ENCODE peak calls at places on chromosomes 4 and X, in ten cellular contexts. X, R, D, L, Z, T, V, E, I and N are unnamed samples.

GRCh38 chr4:27568236-27568951 is 707.8 kb downstream of the STIM2 start:
- DNase-seq in X (no peak), R (no peak), D (no peak), L (no peak), Z (no peak), T (no peak), V (no peak), E (no peak), I (no peak), N (no peak)

GRCh38 chr4:94574616-94575015 is 122.9 kb downstream of the PDLIM5 start:
- DNase-seq in X (no peak), R (no peak), D (no peak), L (no peak), Z (no peak), T (no peak), V (no peak), E (no peak), I (peak), N (no peak)

GRCh38 chr4:14834382-14834781 is 167.9 kb upstream of the CPEB2 start:
- DNase-seq in X (no peak), R (no peak), D (no peak), L (no peak), Z (no peak), T (no peak), V (no peak), E (no peak), I (no peak), N (no peak)

GRCh38 chrX:21666679-21667078 is 8.5 kb upstream of the KLHL34 start:
- DNase-seq in X (no peak), R (peak), D (no peak), L (no peak), Z (no peak), T (no peak), V (no peak), E (no peak), I (peak), N (no peak)

GRCh38 chr4:7595883-7596535 is 161.3 kb upstream of the PSAPL1 start:
- DNase-seq in X (peak), R (no peak), D (no peak), L (no peak), Z (no peak), T (no peak), V (no peak), E (no peak), I (no peak), N (peak)

GRCh38 chr4:90889171-90889570 is 762.0 kb downstream of the CCSER1 start:
- DNase-seq in X (no peak), R (no peak), D (no peak), L (no peak), Z (no peak), T (no peak), V (no peak), E (no peak), I (no peak), N (no peak)

GRCh38 chrX:149950681-149951080 is 12.4 kb upstream of the EOLA2 start:
- DNase-seq in X (no peak), R (peak), D (peak), L (peak), Z (no peak), T (peak), V (no peak), E (peak), I (peak), N (peak)

GRCh38 chr4:176833416-176833815 is 40.7 kb upstream of the VEGFC start:
- DNase-seq in X (no peak), R (peak), D (no peak), L (no peak), Z (no peak), T (no peak), V (no peak), E (no peak), I (no peak), N (no peak)

GRCh38 chr4:61666248-61666647 is 466.1 kb downstream of the ADGRL3 start:
- DNase-seq in X (no peak), R (no peak), D (peak), L (no peak), Z (no peak), T (no peak), V (no peak), E (no peak), I (no peak), N (no peak)

GRCh38 chr4:1516261-1516660 is 110.0 kb upstream of the NKX1-1 start:
- DNase-seq in X (no peak), R (no peak), D (no peak), L (no peak), Z (no peak), T (no peak), V (peak), E (no peak), I (no peak), N (no peak)

GRCh38 chrX:18348047-18348446 is 6.4 kb downstream of the SCML2 start:
- DNase-seq in X (no peak), R (peak), D (no peak), L (no peak), Z (no peak), T (no peak), V (no peak), E (no peak), I (no peak), N (no peak)

GRCh38 chr4:14465057-14465456 is 537.2 kb upstream of the CPEB2 start:
- DNase-seq in X (no peak), R (no peak), D (no peak), L (no peak), Z (no peak), T (no peak), V (no peak), E (no peak), I (no peak), N (no peak)

GRCh38 chrX:104420907-104421306 is 145.1 kb upstream of the IL1RAPL2 start:
- DNase-seq in X (no peak), R (no peak), D (no peak), L (no peak), Z (no peak), T (no peak), V (no peak), E (no peak), I (no peak), N (no peak)

GRCh38 chr4:110849461-110849860 is 226.6 kb upstream of the PITX2 start:
- DNase-seq in X (no peak), R (no peak), D (no peak), L (no peak), Z (no peak), T (no peak), V (no peak), E (no peak), I (no peak), N (no peak)

GRCh38 chr4:948936-949300 is 16.7 kb downstream of the TMEM175 start:
- DNase-seq in X (no peak), R (no peak), D (no peak), L (no peak), Z (no peak), T (no peak), V (peak), E (no peak), I (no peak), N (no peak)

GRCh38 chr4:149441338-149441737 is 374.3 kb downstream of the IQCM start:
- DNase-seq in X (no peak), R (peak), D (peak), L (no peak), Z (no peak), T (no peak), V (no peak), E (no peak), I (peak), N (no peak)

GRCh38 chrX:105610401-105610800 is 211.9 kb upstream of the NRK start:
- DNase-seq in X (no peak), R (peak), D (peak), L (no peak), Z (no peak), T (no peak), V (no peak), E (no peak), I (no peak), N (no peak)

GRCh38 chr4:73600917-73601316 is 19.3 kb downstream of the RASSF6 start:
- DNase-seq in X (no peak), R (peak), D (peak), L (no peak), Z (no peak), T (no peak), V (no peak), E (no peak), I (peak), N (no peak)

GRCh38 chrX:3609800-3610199 is 103.6 kb downstream of the PRKX start:
- DNase-seq in X (no peak), R (peak), D (peak), L (no peak), Z (no peak), T (peak), V (no peak), E (no peak), I (peak), N (no peak)

GRCh38 chrX:136725446-136726104 is 55.2 kb downstream of the ARHGEF6 start:
- DNase-seq in X (no peak), R (peak), D (peak), L (no peak), Z (no peak), T (no peak), V (no peak), E (peak), I (peak), N (no peak)

GRCh38 chr4:11589676-11590075 is 161.0 kb upstream of the HS3ST1 start:
- DNase-seq in X (no peak), R (no peak), D (peak), L (no peak), Z (no peak), T (no peak), V (no peak), E (no peak), I (peak), N (no peak)

GRCh38 chr4:120018786-120019185 is 47.9 kb downstream of the MAD2L1 start:
- DNase-seq in X (no peak), R (no peak), D (no peak), L (no peak), Z (no peak), T (no peak), V (no peak), E (no peak), I (peak), N (no peak)

GRCh38 chr4:37476691-37477090 is 209.5 kb downstream of the RELL1 start:
- DNase-seq in X (peak), R (no peak), D (no peak), L (no peak), Z (no peak), T (no peak), V (no peak), E (no peak), I (no peak), N (no peak)

GRCh38 chr4:143405197-143405730 is 68.6 kb downstream of the GAB1 start:
- DNase-seq in X (no peak), R (no peak), D (no peak), L (no peak), Z (no peak), T (no peak), V (no peak), E (no peak), I (no peak), N (no peak)

GRCh38 chr4:105241456-105241855 is 94.8 kb downstream of the TET2 start:
- DNase-seq in X (peak), R (no peak), D (no peak), L (no peak), Z (no peak), T (no peak), V (no peak), E (peak), I (no peak), N (peak)

GRCh38 chr4:38008493-38009120 is 48.4 kb downstream of the PTTG2 start:
- DNase-seq in X (no peak), R (no peak), D (no peak), L (no peak), Z (no peak), T (no peak), V (no peak), E (no peak), I (no peak), N (no peak)

GRCh38 chr4:101019941-101020401 is 327.4 kb downstream of the PPP3CA start:
- DNase-seq in X (no peak), R (no peak), D (peak), L (peak), Z (no peak), T (peak), V (peak), E (no peak), I (peak), N (no peak)

GRCh38 chrX:55777596-55777995 is 60.0 kb downstream of the RRAGB start:
- DNase-seq in X (no peak), R (no peak), D (no peak), L (no peak), Z (no peak), T (no peak), V (no peak), E (no peak), I (no peak), N (no peak)

GRCh38 chrX:47143894-47144625 is 442 bp downstream of the NDUFB11 start:
- DNase-seq in X (peak), R (peak), D (peak), L (no peak), Z (no peak), T (no peak), V (no peak), E (peak), I (peak), N (peak)

GRCh38 chr4:107349266-107349665 is 313.2 kb upstream of the DKK2 start:
- DNase-seq in X (no peak), R (no peak), D (peak), L (no peak), Z (no peak), T (no peak), V (no peak), E (no peak), I (no peak), N (no peak)

GRCh38 chr4:53481586-53481985 is 104.1 kb downstream of the FIP1L1 start:
- DNase-seq in X (no peak), R (no peak), D (no peak), L (no peak), Z (no peak), T (no peak), V (no peak), E (no peak), I (no peak), N (no peak)

GRCh38 chr4:125085-125820 is 952 bp downstream of the ZNF718 start:
- DNase-seq in X (peak), R (peak), D (peak), L (no peak), Z (no peak), T (peak), V (peak), E (peak), I (peak), N (peak)

GRCh38 chr4:5998333-5998936 is 19.8 kb downstream of the C4orf50 start:
- DNase-seq in X (peak), R (peak), D (peak), L (peak), Z (no peak), T (peak), V (no peak), E (peak), I (peak), N (peak)

GRCh38 chr4:147879676-147880075 is 147.8 kb downstream of the ARHGAP10 start:
- DNase-seq in X (no peak), R (no peak), D (no peak), L (no peak), Z (no peak), T (no peak), V (no peak), E (no peak), I (no peak), N (no peak)

GRCh38 chrX:130575831-130576404 is 174.1 kb downstream of the RBMX2 start:
- DNase-seq in X (no peak), R (peak), D (peak), L (peak), Z (no peak), T (peak), V (no peak), E (peak), I (peak), N (no peak)

DNA sequence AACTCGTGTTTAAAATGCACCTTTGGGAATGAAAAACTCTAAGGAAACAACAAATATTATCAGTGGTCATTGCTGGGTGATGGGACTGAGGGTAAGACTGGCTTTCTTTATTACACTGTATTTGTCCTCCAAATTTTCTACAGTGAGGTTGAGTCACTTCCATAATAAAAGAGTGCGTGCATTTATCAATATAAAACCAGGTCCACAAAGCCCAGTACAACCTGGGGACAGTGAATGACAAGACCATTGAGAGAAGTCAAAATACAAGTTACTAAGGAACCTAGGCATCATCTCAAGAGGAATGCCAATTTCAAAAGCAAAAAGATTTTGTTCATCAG is 76.4 kb downstream of the MAGED4 start:
- DNase-seq in X (no peak), R (no peak), D (no peak), L (no peak), Z (no peak), T (no peak), V (no peak), E (no peak), I (no peak), N (no peak)
- H3K4me3 ChIP-seq in X (peak), R (peak), D (no peak), L (peak), Z (peak), T (peak), V (no peak), E (no peak), I (peak), N (peak)

DNA sequence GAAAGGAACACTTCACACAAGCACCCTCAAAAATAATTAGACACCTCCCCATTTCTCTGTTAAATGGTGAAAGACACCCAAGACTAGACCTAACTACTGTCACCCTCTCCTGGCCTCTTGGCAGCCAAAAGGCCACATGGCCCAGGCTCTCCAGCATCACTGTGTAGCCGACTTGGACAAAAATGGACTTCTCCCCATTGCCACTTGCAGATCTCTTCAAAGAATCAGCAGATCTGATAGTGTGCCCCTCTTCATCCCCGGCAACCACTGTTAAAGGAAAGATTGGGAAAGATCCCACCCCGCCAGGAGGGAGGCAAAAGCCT is 2.0 kb downstream of the MID1IP1 start:
- DNase-seq in X (no peak), R (no peak), D (no peak), L (no peak), Z (no peak), T (no peak), V (no peak), E (no peak), I (no peak), N (no peak)
- H3K4me3 ChIP-seq in X (peak), R (peak), D (peak), L (peak), Z (peak), T (peak), V (peak), E (no peak), I (peak), N (peak)

DNA sequence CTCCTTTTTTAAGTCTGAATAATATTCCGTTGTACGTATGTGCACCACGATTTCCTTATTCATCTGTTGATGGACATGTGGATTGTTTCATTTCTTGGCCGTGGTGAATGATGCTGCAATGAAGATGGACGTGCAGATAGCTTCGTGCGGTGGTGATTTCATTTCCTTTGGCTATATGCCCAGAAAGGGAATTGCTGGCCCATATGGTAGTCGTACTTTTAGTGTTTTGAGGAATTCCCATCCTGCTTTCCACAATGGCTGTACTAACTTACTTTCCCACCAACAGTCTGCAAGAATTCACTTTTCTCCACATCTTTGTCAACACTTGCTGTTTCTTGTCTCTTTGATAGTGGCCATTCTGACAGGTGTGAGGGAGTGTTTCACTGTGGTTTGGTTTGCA is 12.8 kb downstream of the ZFP42 start:
- DNase-seq in X (no peak), R (peak), D (peak), L (no peak), Z (no peak), T (peak), V (no peak), E (no peak), I (peak), N (no peak)
- H3K4me3 ChIP-seq in X (no peak), R (no peak), D (no peak), L (no peak), Z (no peak), T (no peak), V (no peak), E (no peak), I (no peak), N (no peak)

DNA sequence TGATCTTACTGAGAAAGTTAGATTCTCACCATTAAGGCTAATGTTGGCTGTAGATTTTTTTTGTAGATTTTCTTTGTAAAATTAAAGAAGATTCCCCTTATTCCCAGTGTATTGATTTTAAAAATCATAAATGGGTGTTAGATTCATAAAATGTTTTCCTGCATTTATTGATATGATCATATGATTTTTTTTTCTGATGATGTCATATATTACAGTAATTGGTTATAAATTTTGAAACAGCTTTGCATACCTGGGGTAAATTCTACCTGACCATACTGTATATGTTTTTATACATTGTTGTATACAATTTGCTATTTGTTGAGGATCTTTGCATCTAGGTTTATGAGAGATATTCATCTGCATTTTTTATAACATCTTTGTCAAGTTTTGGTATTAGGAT is 880.3 kb upstream of the GRIA3 start:
- DNase-seq in X (no peak), R (no peak), D (no peak), L (no peak), Z (no peak), T (no peak), V (no peak), E (no peak), I (no peak), N (no peak)
- H3K4me3 ChIP-seq in X (no peak), R (no peak), D (no peak), L (no peak), Z (no peak), T (no peak), V (no peak), E (no peak), I (no peak), N (no peak)

DNA sequence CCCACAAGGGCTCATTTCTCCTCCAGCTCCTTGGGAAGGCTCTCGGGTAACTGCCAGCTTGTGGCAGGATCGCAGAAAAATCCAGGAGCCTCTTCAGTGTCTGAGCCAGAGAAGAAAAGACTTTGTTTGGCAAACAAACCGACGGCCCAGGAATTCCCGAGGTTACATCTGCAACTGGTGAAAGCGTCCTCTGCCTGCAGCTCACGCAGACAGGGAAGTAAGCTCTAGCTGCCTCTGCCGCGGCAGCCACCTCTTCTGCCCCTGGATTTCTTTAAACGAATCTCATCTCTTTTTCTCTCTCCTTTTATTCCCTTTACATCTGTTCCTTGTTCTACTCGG is 289 bp downstream of the DCHS2 start:
- DNase-seq in X (no peak), R (peak), D (peak), L (no peak), Z (no peak), T (peak), V (no peak), E (no peak), I (peak), N (no peak)
- H3K4me3 ChIP-seq in X (peak), R (peak), D (no peak), L (peak), Z (peak), T (peak), V (no peak), E (no peak), I (no peak), N (peak)